ENCODE peak calls at places on chromosomes 3 and 15, in ten cellular contexts. H is body of pancreas, O is lower lobe of right lung, C is thoracic aorta, M is esophagus muscularis mucosa, P is AG09309, X is psoas muscle, Q is AG10803, Z is upper lobe of right lung, K is bronchial epithelial cell. U is an unnamed sample.

GRCh38 chr3:6965881-6966280 is 105.0 kb downstream of the GRM7 start:
- DNase-seq in H (no peak), O (no peak), C (no peak), M (no peak), P (no peak), X (no peak), Q (no peak), Z (no peak), K (no peak), U (no peak)

GRCh38 chr3:113498221-113499005 is 16.5 kb downstream of the SPICE1 start:
- DNase-seq in H (no peak), O (no peak), C (no peak), M (no peak), P (no peak), X (no peak), Q (peak), Z (no peak), K (peak), U (peak)

GRCh38 chr3:162780313-162780712 is 1283.7 kb downstream of the OTOL1 start:
- DNase-seq in H (no peak), O (no peak), C (no peak), M (no peak), P (no peak), X (no peak), Q (no peak), Z (no peak), K (no peak), U (no peak)

GRCh38 chr3:181899702-181900101 is 188.0 kb downstream of the SOX2 start:
- DNase-seq in H (no peak), O (no peak), C (no peak), M (no peak), P (no peak), X (no peak), Q (no peak), Z (no peak), K (no peak), U (no peak)

GRCh38 chr3:184691397-184692131 is 20.3 kb downstream of the MAGEF1 start:
- DNase-seq in H (no peak), O (no peak), C (no peak), M (no peak), P (no peak), X (peak), Q (peak), Z (no peak), K (no peak), U (no peak)

GRCh38 chr3:128481438-128481942 is 11.5 kb downstream of the GATA2 start:
- DNase-seq in H (no peak), O (peak), C (no peak), M (no peak), P (no peak), X (peak), Q (no peak), Z (no peak), K (no peak), U (no peak)

GRCh38 chr15:73851679-73852078 is 21.7 kb upstream of the TBC1D21 start:
- DNase-seq in H (peak), O (no peak), C (no peak), M (no peak), P (no peak), X (no peak), Q (peak), Z (no peak), K (peak), U (peak)

GRCh38 chr3:35633332-35634124 is 5.8 kb upstream of the ARPP21 start:
- DNase-seq in H (no peak), O (no peak), C (no peak), M (no peak), P (no peak), X (no peak), Q (no peak), Z (no peak), K (peak), U (no peak)

GRCh38 chr15:47932829-47933696 is 187.7 kb upstream of the SLC24A5 start:
- DNase-seq in H (peak), O (no peak), C (no peak), M (no peak), P (no peak), X (no peak), Q (no peak), Z (no peak), K (peak), U (no peak)

GRCh38 chr3:153640689-153641308 is 478.8 kb downstream of the RAP2B start:
- DNase-seq in H (no peak), O (no peak), C (no peak), M (no peak), P (no peak), X (no peak), Q (no peak), Z (no peak), K (peak), U (no peak)
- TF ChIP-seq CTCF in H (no peak), O (no peak), C (no peak), M (no peak), P (no peak), X (no peak), Q (no peak), Z (no peak), K (no peak), U (no peak)

DNA sequence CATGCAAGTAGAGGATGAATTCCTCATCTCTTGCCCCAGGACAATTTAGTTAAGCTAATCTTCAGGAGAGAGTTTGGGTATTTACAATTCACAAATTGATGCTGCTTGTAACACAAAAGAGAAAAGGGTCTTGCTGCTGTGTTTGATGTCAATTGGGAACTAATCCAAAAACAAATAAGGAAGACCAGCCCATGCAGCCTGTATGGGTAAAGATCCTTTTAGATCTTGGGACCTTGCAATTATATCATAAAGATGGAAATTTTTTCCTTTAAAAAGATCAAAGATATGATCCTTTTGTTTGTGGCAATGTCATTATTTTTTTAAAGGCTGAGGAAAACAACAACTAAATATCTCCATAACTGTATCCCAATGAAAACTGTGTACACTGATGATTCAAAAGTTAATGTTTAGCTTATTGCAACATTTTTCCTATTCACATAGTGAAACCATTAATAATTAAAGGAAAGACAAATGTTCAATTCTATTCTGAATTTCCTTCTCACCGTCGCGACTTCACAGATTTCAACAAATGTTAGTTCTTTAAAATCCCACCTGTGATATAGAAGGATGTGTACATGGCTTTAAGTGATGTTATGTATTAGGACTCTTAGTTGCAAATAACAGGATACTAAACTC is 40.2 kb downstream of the TMEM212 start:
- DNase-seq in H (no peak), O (no peak), C (no peak), M (no peak), P (no peak), X (no peak), Q (no peak), Z (no peak), K (no peak), U (no peak)
- H3K4me3 ChIP-seq in H (no peak), O (no peak), C (no peak), M (no peak), P (no peak), X (no peak), Q (no peak), Z (no peak), K (no peak), U (no peak)

GRCh38 chr3:101676219-101676764 is 640 bp downstream of the ZBTB11 start:
- DNase-seq in H (peak), O (peak), C (peak), M (peak), P (peak), X (peak), Q (peak), Z (peak), K (peak), U (peak)

GRCh38 chr3:101675709-101676218 is 1.2 kb downstream of the ZBTB11 start:
- DNase-seq in H (peak), O (peak), C (no peak), M (no peak), P (no peak), X (peak), Q (no peak), Z (peak), K (no peak), U (no peak)

GRCh38 chr3:101680466-101680865 is 3.5 kb upstream of the ZBTB11 start:
- DNase-seq in H (no peak), O (no peak), C (no peak), M (no peak), P (no peak), X (no peak), Q (no peak), Z (no peak), K (no peak), U (no peak)

GRCh38 chr3:101676765-101677435 is at the start of gene ZBTB11:
- DNase-seq in H (peak), O (peak), C (peak), M (peak), P (peak), X (peak), Q (peak), Z (peak), K (peak), U (peak)

DNA sequence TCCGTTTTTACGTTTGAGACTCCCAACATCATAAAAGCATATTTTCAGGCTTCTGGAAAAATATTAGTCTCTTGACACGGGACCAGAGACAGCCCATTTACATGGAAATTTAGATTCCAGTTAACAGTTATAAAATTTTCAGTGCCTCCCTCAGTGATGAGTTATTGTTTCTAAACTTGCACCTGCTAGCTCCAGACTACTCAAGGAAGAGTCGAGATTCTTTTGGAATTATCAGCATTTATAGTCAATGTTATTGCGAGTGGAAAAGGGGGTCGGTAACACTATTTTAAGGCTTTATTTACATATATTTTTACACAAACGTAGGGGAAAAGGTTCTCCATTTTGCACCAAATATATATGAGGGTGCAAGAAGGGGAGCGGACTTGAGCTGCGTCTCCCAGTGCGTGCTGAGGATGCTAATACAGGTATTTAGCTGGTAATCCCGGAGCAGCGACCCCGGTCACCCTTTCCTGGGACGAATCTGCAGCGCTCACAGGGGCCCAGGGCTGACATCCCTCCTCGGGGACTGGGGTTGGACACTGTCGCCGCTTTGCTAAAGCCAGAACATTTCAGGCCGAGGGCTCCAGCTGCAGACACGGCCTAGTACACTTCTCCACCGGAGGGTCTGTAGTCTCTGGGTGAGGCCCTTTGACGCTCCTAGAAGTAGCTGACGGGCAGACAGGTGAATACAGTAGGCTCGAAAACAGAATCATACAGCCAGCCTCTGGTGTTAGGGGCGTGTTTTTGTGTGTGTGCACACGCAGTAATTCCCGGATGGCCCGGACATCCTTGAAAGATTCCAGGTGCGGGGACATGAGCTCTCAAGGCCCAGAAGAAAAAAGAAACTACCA is 729 bp upstream of the ZBTB11 start:
- DNase-seq in H (peak), O (no peak), C (no peak), M (no peak), P (no peak), X (peak), Q (no peak), Z (no peak), K (no peak), U (no peak)
- TF ChIP-seq CTCF in H (no peak), O (no peak), C (no peak), M (no peak), P (no peak), X (no peak), Q (no peak), Z (no peak), K (no peak), U (no peak)

GRCh38 chr15:101313041-101313761 is 18.2 kb upstream of the SNRPA1 start:
- DNase-seq in H (no peak), O (no peak), C (no peak), M (no peak), P (no peak), X (no peak), Q (no peak), Z (peak), K (no peak), U (no peak)
- H3K4me3 ChIP-seq in H (no peak), O (no peak), C (no peak), M (no peak), P (no peak), X (no peak), Q (no peak), Z (no peak), K (no peak), U (no peak)

GRCh38 chr3:192858849-192859585 is 58.6 kb downstream of the MB21D2 start:
- DNase-seq in H (no peak), O (no peak), C (no peak), M (no peak), P (no peak), X (no peak), Q (no peak), Z (no peak), K (no peak), U (no peak)
- TF ChIP-seq CTCF in H (no peak), O (no peak), C (no peak), M (no peak), P (no peak), X (no peak), Q (no peak), Z (no peak), K (no peak), U (no peak)

DNA sequence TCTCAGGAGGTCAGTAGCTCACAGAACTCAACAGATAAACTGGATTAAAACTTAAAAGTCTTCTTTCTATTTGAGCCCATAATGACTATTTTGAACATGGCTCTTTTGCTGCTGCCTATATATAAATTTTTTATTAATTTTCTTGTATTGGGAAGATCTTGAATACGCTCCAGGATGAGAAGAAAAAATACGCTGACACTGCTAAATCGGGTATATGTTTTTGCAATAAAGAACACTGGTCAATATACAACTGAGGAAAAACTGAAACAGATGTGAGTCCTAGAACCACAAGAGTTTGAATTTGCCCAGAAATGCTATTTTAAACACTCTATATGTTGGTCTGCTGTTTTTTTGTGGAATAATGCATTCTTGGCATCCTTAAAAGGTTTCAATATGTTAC is 20.6 kb downstream of the WNT5A start:
- DNase-seq in H (no peak), O (no peak), C (no peak), M (no peak), P (no peak), X (no peak), Q (no peak), Z (no peak), K (no peak), U (no peak)
- H3K4me3 ChIP-seq in H (no peak), O (no peak), C (no peak), M (no peak), P (no peak), X (no peak), Q (no peak), Z (no peak), K (no peak), U (no peak)

GRCh38 chr15:57017024-57017423 is 98.6 kb downstream of the TCF12 start:
- DNase-seq in H (no peak), O (no peak), C (no peak), M (no peak), P (no peak), X (no peak), Q (no peak), Z (no peak), K (no peak), U (peak)
- TF ChIP-seq CTCF in H (no peak), O (peak), C (no peak), M (no peak), P (no peak), X (peak), Q (peak), Z (no peak), K (no peak), U (peak)

DNA sequence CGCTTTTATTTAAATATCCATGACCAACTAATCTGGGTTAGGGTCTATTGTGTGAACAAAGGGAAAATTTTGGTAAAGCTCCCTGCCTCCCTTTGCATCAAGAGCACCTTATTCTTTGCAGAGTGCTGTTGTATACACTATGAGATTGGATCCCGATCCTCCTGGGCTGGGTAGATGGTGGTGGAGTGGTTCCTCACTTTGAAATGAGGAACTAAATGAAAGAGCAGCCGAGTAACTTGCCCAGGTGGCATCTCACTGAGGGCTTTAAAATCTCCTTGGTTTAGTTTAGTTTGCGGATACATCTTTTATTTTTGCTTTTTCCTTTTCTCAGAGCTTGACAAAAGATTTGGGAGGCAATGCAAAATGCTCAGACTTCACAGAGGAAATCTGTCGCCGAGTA is 19.4 kb downstream of the IDH3A start:
- DNase-seq in H (no peak), O (no peak), C (no peak), M (no peak), P (no peak), X (no peak), Q (no peak), Z (no peak), K (no peak), U (no peak)
- H3K4me3 ChIP-seq in H (no peak), O (no peak), C (no peak), M (no peak), P (no peak), X (no peak), Q (no peak), Z (no peak), K (no peak), U (no peak)

GRCh38 chr3:85360742-85361387 is 402.1 kb downstream of the CADM2 start:
- DNase-seq in H (peak), O (no peak), C (no peak), M (no peak), P (no peak), X (no peak), Q (no peak), Z (no peak), K (peak), U (peak)
- TF ChIP-seq CTCF in H (peak), O (peak), C (no peak), M (peak), P (no peak), X (peak), Q (no peak), Z (peak), K (peak), U (no peak)

U was measured in fibroblast of mammary gland.